ENCODE peak calls at places on chromosomes 1 and 21, in nine cellular contexts. Y is NCI-H1417 treated with DMSO at 0.1 percent for 48 hours; D is RKO; Z is left ventricle myocardium superior; M is effector memory CD4-positive, alpha-beta T cell; P is GM23248; L is cardiac septum; S is head of caudate nucleus; U is NB4. R is an unnamed sample.

GRCh38 chr1:221832617-221833016 is 90.7 kb upstream of the DUSP10 start:
- DNase-seq in Y (no peak), D (no peak), Z (peak), M (no peak), P (no peak), L (no peak), S (no peak), U (no peak), R (peak)

GRCh38 chr1:156337052-156337887 is 822 bp downstream of the CCT3 start:
- DNase-seq in Y (no peak), D (peak), Z (no peak), M (no peak), P (peak), L (no peak), S (no peak), U (no peak), R (no peak)

GRCh38 chr1:99239690-99240089 is 24.6 kb upstream of the PLPPR4 start:
- DNase-seq in Y (no peak), D (no peak), Z (no peak), M (no peak), P (no peak), L (no peak), S (no peak), U (no peak), R (no peak)

GRCh38 chr1:179310271-179310670 is 16.7 kb downstream of the SOAT1 start:
- DNase-seq in Y (no peak), D (no peak), Z (no peak), M (no peak), P (peak), L (no peak), S (no peak), U (no peak), R (no peak)

GRCh38 chr21:46410516-46410915 is 48.2 kb upstream of the DIP2A start:
- DNase-seq in Y (no peak), D (no peak), Z (peak), M (no peak), P (no peak), L (no peak), S (no peak), U (no peak), R (no peak)

GRCh38 chr1:40877681-40878080 is 15.5 kb upstream of the CITED4 start:
- DNase-seq in Y (no peak), D (peak), Z (peak), M (no peak), P (peak), L (no peak), S (no peak), U (peak), R (no peak)

GRCh38 chr21:31173881-31174555 is 135.7 kb upstream of the KRTAP19-8 start:
- DNase-seq in Y (no peak), D (no peak), Z (peak), M (no peak), P (no peak), L (no peak), S (peak), U (no peak), R (peak)

GRCh38 chr1:111733183-111733995 is 5.8 kb downstream of the INKA2 start:
- DNase-seq in Y (no peak), D (peak), Z (peak), M (no peak), P (peak), L (peak), S (no peak), U (peak), R (peak)

GRCh38 chr21:35329940-35330670 is 281.0 kb upstream of the RUNX1 start:
- DNase-seq in Y (no peak), D (no peak), Z (no peak), M (no peak), P (no peak), L (no peak), S (no peak), U (no peak), R (peak)

GRCh38 chr1:111463029-111463683 is 10.6 kb upstream of the C1orf162 start:
- DNase-seq in Y (no peak), D (peak), Z (no peak), M (no peak), P (peak), L (no peak), S (no peak), U (no peak), R (no peak)